ENCODE peak calls at places on chromosomes 3 and 15, in nine cellular contexts. J is effector memory CD4-positive, alpha-beta T cell; N is GM23338; Y is heart left ventricle; M is CD8-positive, alpha-beta memory T cell; X is adrenal gland; R is mammary epithelial cell; H is caudate nucleus; L is mesendoderm. B is an unnamed sample.

GRCh38 chr15:22240951-22241350 is 160.6 kb downstream of the OR4M2 start:
- DNase-seq in J (no peak), N (no peak), Y (peak), M (no peak), X (no peak), R (no peak), H (no peak), L (no peak), B (no peak)

GRCh38 chr15:80403712-80404056 is 498 bp upstream of the ARNT2 start:
- DNase-seq in J (no peak), N (peak), Y (peak), M (no peak), X (no peak), R (no peak), H (peak), L (peak), B (no peak)

GRCh38 chr15:99130314-99130713 is 25.4 kb downstream of the SYNM start:
- DNase-seq in J (no peak), N (no peak), Y (no peak), M (no peak), X (peak), R (no peak), H (no peak), L (no peak), B (no peak)

GRCh38 chr3:32401541-32402052 is 9.9 kb downstream of the CMTM7 start:
- DNase-seq in J (peak), N (peak), Y (peak), M (peak), X (peak), R (peak), H (peak), L (peak), B (peak)

GRCh38 chr3:37227870-37228549 is 53.6 kb upstream of the LRRFIP2 start:
- DNase-seq in J (no peak), N (no peak), Y (no peak), M (no peak), X (no peak), R (no peak), H (no peak), L (no peak), B (no peak)

GRCh38 chr3:56962922-56963321 is 97.5 kb upstream of the SPATA12 start:
- DNase-seq in J (no peak), N (no peak), Y (no peak), M (no peak), X (no peak), R (no peak), H (no peak), L (no peak), B (no peak)

GRCh38 chr15:57485869-57486268 is 105.8 kb upstream of the MYZAP start:
- DNase-seq in J (no peak), N (peak), Y (no peak), M (no peak), X (peak), R (peak), H (no peak), L (peak), B (peak)

GRCh38 chr15:95175914-95176658 is 944.7 kb downstream of the MCTP2 start:
- DNase-seq in J (no peak), N (no peak), Y (no peak), M (no peak), X (no peak), R (peak), H (no peak), L (no peak), B (peak)

GRCh38 chr3:4245671-4246070 is 57.5 kb upstream of the SETMAR start:
- DNase-seq in J (no peak), N (peak), Y (no peak), M (no peak), X (no peak), R (no peak), H (no peak), L (peak), B (no peak)

GRCh38 chr15:39255760-39256159 is 325.1 kb upstream of the THBS1 start:
- DNase-seq in J (no peak), N (no peak), Y (no peak), M (no peak), X (no peak), R (no peak), H (no peak), L (no peak), B (no peak)

GRCh38 chr3:188533172-188533571 is 379.2 kb downstream of the LPP start:
- DNase-seq in J (no peak), N (no peak), Y (no peak), M (no peak), X (no peak), R (no peak), H (no peak), L (no peak), B (no peak)

GRCh38 chr3:108849075-108849474 is 26.5 kb downstream of the TRAT1 start:
- DNase-seq in J (no peak), N (no peak), Y (no peak), M (no peak), X (no peak), R (no peak), H (no peak), L (no peak), B (no peak)

GRCh38 chr3:94024385-94024784 is 4.0 kb downstream of the STX19 start:
- DNase-seq in J (no peak), N (no peak), Y (no peak), M (no peak), X (no peak), R (no peak), H (no peak), L (no peak), B (peak)

GRCh38 chr15:48617619-48618018 is 27.9 kb downstream of the FBN1 start:
- DNase-seq in J (no peak), N (no peak), Y (no peak), M (no peak), X (peak), R (no peak), H (no peak), L (no peak), B (peak)

GRCh38 chr15:67397139-67397538 is 123.8 kb upstream of the C15orf61 start:
- DNase-seq in J (no peak), N (no peak), Y (no peak), M (no peak), X (no peak), R (no peak), H (no peak), L (no peak), B (no peak)

GRCh38 chr3:115996420-115997108 is 373.3 kb downstream of the GAP43 start:
- DNase-seq in J (no peak), N (no peak), Y (no peak), M (no peak), X (no peak), R (no peak), H (no peak), L (no peak), B (peak)

GRCh38 chr3:24406900-24407299 is 87.8 kb downstream of the THRB start:
- DNase-seq in J (no peak), N (no peak), Y (no peak), M (no peak), X (no peak), R (no peak), H (no peak), L (no peak), B (no peak)

GRCh38 chr3:122973893-122974615 is 53.5 kb downstream of the SEMA5B start:
- DNase-seq in J (no peak), N (no peak), Y (no peak), M (no peak), X (no peak), R (no peak), H (no peak), L (no peak), B (no peak)

GRCh38 chr3:137438561-137438960 is 325.6 kb upstream of the SOX14 start:
- DNase-seq in J (no peak), N (no peak), Y (no peak), M (no peak), X (no peak), R (peak), H (no peak), L (no peak), B (no peak)

GRCh38 chr3:16399473-16399872 is 114.0 kb downstream of the RFTN1 start:
- DNase-seq in J (no peak), N (peak), Y (no peak), M (no peak), X (peak), R (peak), H (no peak), L (peak), B (peak)

GRCh38 chr3:121552379-121552778 is 6.6 kb upstream of the POLQ start:
- DNase-seq in J (no peak), N (no peak), Y (no peak), M (no peak), X (no peak), R (no peak), H (no peak), L (no peak), B (peak)

GRCh38 chr15:66945842-66946241 is 119.6 kb upstream of the SMAD3 start:
- DNase-seq in J (no peak), N (no peak), Y (no peak), M (no peak), X (no peak), R (no peak), H (no peak), L (no peak), B (no peak)

GRCh38 chr15:88745696-88746095 is 57.5 kb upstream of the ACAN start:
- DNase-seq in J (no peak), N (no peak), Y (no peak), M (no peak), X (no peak), R (peak), H (no peak), L (no peak), B (peak)

GRCh38 chr3:139302801-139303113 is 41.1 kb upstream of the MRPS22 start:
- DNase-seq in J (no peak), N (no peak), Y (no peak), M (no peak), X (no peak), R (no peak), H (no peak), L (no peak), B (no peak)

GRCh38 chr15:59138243-59138642 is 33.3 kb downstream of the CCNB2 start:
- DNase-seq in J (peak), N (peak), Y (no peak), M (peak), X (peak), R (no peak), H (no peak), L (peak), B (peak)

GRCh38 chr15:98671060-98672008 is 23.0 kb downstream of the IGF1R start:
- DNase-seq in J (no peak), N (peak), Y (no peak), M (no peak), X (no peak), R (no peak), H (no peak), L (peak), B (peak)

GRCh38 chr15:85771781-85772445 is 22.8 kb downstream of the KLHL25 start:
- DNase-seq in J (no peak), N (no peak), Y (no peak), M (no peak), X (peak), R (no peak), H (no peak), L (no peak), B (peak)

GRCh38 chr3:129277829-129278271 is 820 bp upstream of the HMCES start:
- DNase-seq in J (no peak), N (peak), Y (no peak), M (no peak), X (no peak), R (no peak), H (no peak), L (peak), B (no peak)

GRCh38 chr3:14227866-14228265 is 49.2 kb downstream of the LSM3 start:
- DNase-seq in J (no peak), N (no peak), Y (no peak), M (no peak), X (no peak), R (peak), H (no peak), L (no peak), B (no peak)

GRCh38 chr3:127264292-127264691 is 23.6 kb downstream of the PRR20G start:
- DNase-seq in J (no peak), N (no peak), Y (no peak), M (no peak), X (no peak), R (peak), H (no peak), L (no peak), B (no peak)

GRCh38 chr3:46369675-46370132 is 1.0 kb upstream of the CCR5 start:
- DNase-seq in J (no peak), N (no peak), Y (no peak), M (no peak), X (no peak), R (no peak), H (no peak), L (no peak), B (no peak)

GRCh38 chr3:46372492-46373359 is 2.0 kb downstream of the CCR5 start:
- DNase-seq in J (no peak), N (peak), Y (no peak), M (no peak), X (no peak), R (peak), H (no peak), L (peak), B (peak)

GRCh38 chr3:46368569-46368968 is 2.2 kb upstream of the CCR5 start:
- DNase-seq in J (peak), N (peak), Y (peak), M (peak), X (peak), R (no peak), H (peak), L (peak), B (no peak)

GRCh38 chr3:46371802-46372340 is 1.1 kb downstream of the CCR5 start:
- DNase-seq in J (no peak), N (no peak), Y (no peak), M (no peak), X (no peak), R (no peak), H (no peak), L (no peak), B (no peak)

DNA sequence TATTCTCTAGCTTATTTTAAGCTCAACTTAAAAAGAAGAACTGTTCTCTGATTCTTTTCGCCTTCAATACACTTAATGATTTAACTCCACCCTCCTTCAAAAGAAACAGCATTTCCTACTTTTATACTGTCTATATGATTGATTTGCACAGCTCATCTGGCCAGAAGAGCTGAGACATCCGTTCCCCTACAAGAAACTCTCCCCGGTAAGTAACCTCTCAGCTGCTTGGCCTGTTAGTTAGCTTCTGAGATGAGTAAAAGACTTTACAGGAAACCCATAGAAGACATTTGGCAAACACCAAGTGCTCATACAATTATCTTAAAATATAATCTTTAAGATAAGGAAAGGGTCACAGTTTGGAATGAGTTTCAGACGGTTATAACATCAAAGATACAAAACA is at the start of gene CCR5:
- DNase-seq in J (no peak), N (no peak), Y (no peak), M (peak), X (no peak), R (no peak), H (no peak), L (no peak), B (no peak)
- H3K27ac ChIP-seq in J (peak), N (no peak), Y (no peak), M (peak), X (no peak), R (no peak), H (peak), L (no peak), B (no peak)

DNA sequence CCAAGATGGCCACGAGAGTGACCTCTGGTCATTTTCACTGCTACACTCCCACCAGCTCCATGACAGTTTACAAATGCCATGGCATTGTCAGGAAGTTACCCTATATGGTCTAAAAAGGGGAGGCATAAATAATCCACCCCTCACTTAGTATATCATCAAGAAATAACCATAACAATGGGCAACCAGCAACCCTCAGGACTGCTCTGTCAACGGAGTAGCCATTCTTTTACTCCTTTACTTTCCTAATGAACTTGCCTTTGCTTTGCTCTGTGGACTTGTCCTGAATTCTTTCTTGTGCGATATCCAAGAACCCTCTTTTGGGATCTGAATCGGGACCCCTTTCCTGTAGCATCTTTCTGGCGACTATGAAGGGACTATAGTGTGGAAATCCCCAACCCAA is 14.5 kb upstream of the CDC25A start:
- DNase-seq in J (no peak), N (peak), Y (no peak), M (no peak), X (no peak), R (no peak), H (no peak), L (no peak), B (peak)
- H3K27ac ChIP-seq in J (no peak), N (no peak), Y (no peak), M (no peak), X (no peak), R (no peak), H (no peak), L (no peak), B (no peak)

DNA sequence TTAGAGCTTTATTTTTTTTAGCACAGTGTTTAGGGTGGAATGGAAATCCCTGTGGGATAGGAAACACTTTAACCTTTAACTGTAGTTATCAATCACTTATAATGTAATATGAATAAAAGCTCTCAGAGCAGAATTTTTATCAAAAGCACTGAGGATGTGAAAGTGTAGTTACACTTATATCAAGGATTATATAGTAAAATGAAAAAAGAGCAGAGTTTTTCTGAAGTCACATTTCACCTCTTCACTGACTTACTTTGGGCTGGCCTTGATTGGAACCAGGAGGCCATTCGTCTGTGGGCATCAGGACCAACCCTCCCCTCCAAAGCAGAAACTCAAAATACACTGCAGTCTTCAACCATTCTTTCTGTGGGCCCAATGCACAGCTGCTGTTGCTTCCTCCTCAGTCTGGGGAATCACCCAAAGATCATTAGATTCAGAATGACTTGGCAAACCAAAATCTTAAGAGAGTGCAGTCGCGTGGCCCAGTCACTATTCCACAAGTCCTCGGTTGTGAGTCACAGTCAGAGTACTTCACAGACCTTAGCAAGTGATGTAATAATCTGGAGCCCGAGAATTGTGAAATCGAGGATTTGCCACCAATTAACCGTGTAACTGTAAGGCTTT is 132.6 kb upstream of the COL8A1 start:
- DNase-seq in J (no peak), N (no peak), Y (no peak), M (no peak), X (peak), R (peak), H (no peak), L (peak), B (peak)
- H3K27ac ChIP-seq in J (no peak), N (no peak), Y (no peak), M (no peak), X (no peak), R (no peak), H (no peak), L (no peak), B (peak)

GRCh38 chr3:71016141-71016845 is 567.2 kb downstream of the FOXP1 start:
- DNase-seq in J (no peak), N (no peak), Y (no peak), M (no peak), X (no peak), R (no peak), H (no peak), L (no peak), B (peak)
- H3K27ac ChIP-seq in J (no peak), N (no peak), Y (no peak), M (no peak), X (no peak), R (no peak), H (peak), L (no peak), B (no peak)

GRCh38 chr3:152148579-152148978 is 120.2 kb upstream of the MBNL1 start:
- DNase-seq in J (no peak), N (peak), Y (no peak), M (no peak), X (no peak), R (no peak), H (no peak), L (peak), B (no peak)

GRCh38 chr3:152147748-152148147 is 121.0 kb upstream of the MBNL1 start:
- DNase-seq in J (no peak), N (no peak), Y (no peak), M (no peak), X (no peak), R (no peak), H (no peak), L (no peak), B (no peak)

GRCh38 chr3:152155246-152155645 is 113.5 kb upstream of the MBNL1 start:
- DNase-seq in J (no peak), N (no peak), Y (no peak), M (no peak), X (no peak), R (no peak), H (no peak), L (no peak), B (no peak)

GRCh38 chr3:152149832-152150231 is 118.9 kb upstream of the MBNL1 start:
- DNase-seq in J (no peak), N (no peak), Y (no peak), M (no peak), X (no peak), R (peak), H (no peak), L (no peak), B (no peak)

DNA sequence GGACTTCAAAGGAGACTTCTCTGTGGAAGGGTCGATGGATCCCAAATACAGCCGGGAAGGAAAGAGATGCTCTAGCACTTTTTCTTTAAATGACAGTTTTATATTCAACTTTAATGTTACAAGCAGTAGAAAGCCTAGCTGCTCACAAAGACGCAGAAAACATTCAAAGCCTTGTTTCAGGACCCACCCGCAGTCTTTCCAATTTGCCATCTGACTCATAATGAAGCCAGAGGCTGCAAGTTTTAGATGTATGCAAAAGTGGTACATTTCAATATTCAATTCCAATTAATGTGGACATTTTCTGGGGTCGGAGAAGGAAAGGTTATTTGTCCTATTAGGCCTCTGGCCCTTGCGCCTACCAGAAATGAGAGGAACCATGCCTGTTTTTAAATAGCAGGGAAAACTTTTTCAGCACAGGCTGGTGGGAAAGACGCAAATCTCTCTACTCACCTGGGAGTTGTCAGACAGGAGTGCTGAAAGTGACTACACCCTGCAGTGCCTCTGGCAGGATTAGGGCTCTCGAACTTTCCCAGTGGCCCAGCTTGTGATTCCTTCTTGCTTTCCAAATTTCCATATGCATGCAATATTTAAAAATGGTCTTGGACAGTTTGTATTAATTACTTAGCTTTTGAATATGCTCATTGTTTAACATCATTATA is 117.4 kb upstream of the MBNL1 start:
- DNase-seq in J (no peak), N (peak), Y (no peak), M (no peak), X (no peak), R (peak), H (no peak), L (peak), B (no peak)
- H3K27ac ChIP-seq in J (no peak), N (peak), Y (no peak), M (no peak), X (no peak), R (no peak), H (no peak), L (no peak), B (no peak)

GRCh38 chr3:25854635-25855034 is 64.7 kb downstream of the OXSM start:
- DNase-seq in J (no peak), N (no peak), Y (no peak), M (no peak), X (no peak), R (peak), H (no peak), L (peak), B (peak)

GRCh38 chr3:25856902-25857518 is 67.1 kb downstream of the OXSM start:
- DNase-seq in J (no peak), N (peak), Y (no peak), M (no peak), X (no peak), R (peak), H (no peak), L (peak), B (peak)

GRCh38 chr3:25849641-25850040 is 59.8 kb downstream of the OXSM start:
- DNase-seq in J (no peak), N (peak), Y (no peak), M (no peak), X (no peak), R (no peak), H (no peak), L (peak), B (peak)

GRCh38 chr3:25855281-25855680 is 65.4 kb downstream of the OXSM start:
- DNase-seq in J (no peak), N (no peak), Y (no peak), M (no peak), X (no peak), R (no peak), H (no peak), L (no peak), B (no peak)

GRCh38 chr3:25854214-25854613 is 64.3 kb downstream of the OXSM start:
- DNase-seq in J (no peak), N (no peak), Y (no peak), M (no peak), X (no peak), R (no peak), H (no peak), L (no peak), B (peak)
- H3K27ac ChIP-seq in J (no peak), N (no peak), Y (no peak), M (no peak), X (no peak), R (no peak), H (no peak), L (no peak), B (peak)

B was measured in fibroblast of lung.